ENCODE peak calls at places on chromosomes 3 and 15, in seven cellular contexts. T is fibroblast of villous mesenchyme, X is prostate gland, F is AG04450, U is neural progenitor cell, N is cardiac fibroblast, B is right lobe of liver. Z is an unnamed sample.
A peak's percentile ranks its signal among the peaks of the same experiment; 100 is the strongest.

GRCh38 chr3:71564361-71564760 is 19.2 kb downstream of the FOXP1 start:
- DNase-seq in T (no peak), X (no peak), U (no peak), B (no peak), N (no peak), F (no peak), Z (no peak)

GRCh38 chr15:58062175-58062574 is 3.3 kb downstream of the ALDH1A2 start:
- DNase-seq in T (no peak), N (peak; percentile 17), X (no peak), F (no peak), B (no peak), U (no peak), Z (no peak)

GRCh38 chr3:68207327-68207726 is 552.9 kb upstream of the SUCLG2 start:
- DNase-seq in B (no peak), T (no peak), N (no peak), U (no peak), X (no peak), F (no peak), Z (no peak)

GRCh38 chr3:62211675-62212429 is 161.5 kb downstream of the FEZF2 start:
- DNase-seq in N (no peak), F (no peak), T (no peak), B (no peak), X (peak; percentile 7), U (no peak), Z (peak; percentile 10)

GRCh38 chr15:57541805-57542504 is 49.7 kb upstream of the MYZAP start:
- DNase-seq in N (peak; percentile 87), F (peak; percentile 52), X (peak; percentile 74), U (peak; percentile 70), B (peak; percentile 54), T (peak; percentile 79), Z (peak; percentile 60)

GRCh38 chr3:117964814-117965213 is 1069.8 kb downstream of the IGSF11 start:
- DNase-seq in F (no peak), X (no peak), B (no peak), U (no peak), T (no peak), N (no peak), Z (no peak)

GRCh38 chr15:89903015-89903857 is 9.4 kb upstream of the AP3S2 start:
- DNase-seq in X (no peak), T (no peak), B (no peak), U (no peak), F (no peak), N (no peak), Z (no peak)

GRCh38 chr3:33826688-33827087 is 28.3 kb downstream of the PDCD6IP start:
- DNase-seq in F (peak; percentile 11), N (peak; percentile 72), X (no peak), U (no peak), T (peak; percentile 54), B (no peak), Z (peak; percentile 65)

GRCh38 chr15:33137101-33137500 is 57.4 kb downstream of the FMN1 start:
- DNase-seq in F (no peak), B (no peak), U (no peak), T (no peak), X (no peak), N (no peak), Z (no peak)

GRCh38 chr3:40302784-40303183 is 6.7 kb upstream of the EIF1B start:
- DNase-seq in N (peak; percentile 22), U (no peak), X (no peak), B (no peak), F (no peak), T (no peak), Z (no peak)

GRCh38 chr15:22893081-22893480 is 54.6 kb downstream of the NIPA2 start:
- DNase-seq in B (no peak), T (no peak), F (no peak), N (no peak), U (no peak), X (no peak), Z (no peak)

GRCh38 chr3:35602395-35602936 is 36.9 kb upstream of the ARPP21 start:
- DNase-seq in U (no peak), B (no peak), X (no peak), N (no peak), F (no peak), T (no peak), Z (no peak)

GRCh38 chr15:77507911-77508310 is 87.2 kb downstream of the HMG20A start:
- DNase-seq in N (peak; percentile 88), X (no peak), B (no peak), U (no peak), T (no peak), F (no peak), Z (peak; percentile 41)

GRCh38 chr3:56061227-56061626 is 407.0 kb downstream of the ERC2 start:
- DNase-seq in X (no peak), T (no peak), N (no peak), U (no peak), B (no peak), F (no peak), Z (no peak)

GRCh38 chr3:189727898-189728297 is 96.7 kb downstream of the TP63 start:
- DNase-seq in T (no peak), U (no peak), F (no peak), B (no peak), N (peak; percentile 55), X (no peak), Z (peak; percentile 38)

GRCh38 chr3:122681294-122682015 is 816 bp downstream of the PARP14 start:
- DNase-seq in X (no peak), F (no peak), U (no peak), T (peak; percentile 23), B (no peak), N (peak; percentile 12), Z (peak; percentile 6)

GRCh38 chr3:114998971-114999579 is 148.0 kb downstream of the ZBTB20 start:
- DNase-seq in X (no peak), F (no peak), B (no peak), U (no peak), T (no peak), N (no peak), Z (no peak)

GRCh38 chr3:78176869-78177268 is 1137.0 kb downstream of the ROBO2 start:
- DNase-seq in B (no peak), X (no peak), N (no peak), U (no peak), F (no peak), T (no peak), Z (no peak)

GRCh38 chr3:35965908-35966307 is 326.6 kb downstream of the ARPP21 start:
- DNase-seq in N (peak; percentile 65), B (no peak), F (peak; percentile 1), X (no peak), T (peak; percentile 37), U (peak; percentile 47), Z (peak; percentile 63)

GRCh38 chr3:4219227-4219568 is 84.0 kb upstream of the SETMAR start:
- DNase-seq in T (no peak), N (no peak), U (no peak), B (no peak), F (no peak), X (no peak), Z (no peak)

GRCh38 chr3:9915252-9916141 is 1.4 kb upstream of the IL17RC start:
- DNase-seq in N (peak; percentile 58), X (peak; percentile 51), U (peak; percentile 78), F (no peak), B (peak; percentile 76), T (peak; percentile 64), Z (peak; percentile 88)

GRCh38 chr3:9914011-9914410 is 2.9 kb upstream of the IL17RC start:
- DNase-seq in T (no peak), F (no peak), U (no peak), B (peak; percentile 56), N (no peak), X (peak; percentile 24), Z (no peak)

GRCh38 chr3:9916346-9916733 is 558 bp upstream of the IL17RC start:
- DNase-seq in X (no peak), F (no peak), T (peak; percentile 25), N (peak; percentile 91), U (peak; percentile 15), B (no peak), Z (peak; percentile 81)

GRCh38 chr3:9913601-9914000 is 3.3 kb upstream of the IL17RC start:
- DNase-seq in N (no peak), B (no peak), U (no peak), F (no peak), T (no peak), X (peak; percentile 73), Z (no peak)

GRCh38 chr3:9914559-9915251 is 2.2 kb upstream of the IL17RC start:
- DNase-seq in B (no peak), U (no peak), F (no peak), X (no peak), T (no peak), N (no peak), Z (no peak)
- H3K4me3 ChIP-seq in B (peak overlapping the region; percentile 51), U (peak overlapping the region; percentile 46), F (no peak overlapping the region), X (peak overlapping the region; percentile 41), T (peak overlapping the region; percentile 27), N (peak overlapping the region; percentile 56), Z (peak overlapping the region; percentile 52)

GRCh38 chr15:43370975-43371974 is at the start of the genes TUBGCP4 and ZSCAN29:
- DNase-seq in T (peak; percentile 74), U (peak; percentile 96), B (peak; percentile 85), F (peak; percentile 26), X (peak; percentile 65), N (peak; percentile 78), Z (peak; percentile 90)
- TF ChIP-seq CTCF in T (peak; percentile 36), U (peak; percentile 41), B (peak; percentile 36), F (peak; percentile 34), X (no peak), N (peak; percentile 45), Z (peak; percentile 18)

DNA sequence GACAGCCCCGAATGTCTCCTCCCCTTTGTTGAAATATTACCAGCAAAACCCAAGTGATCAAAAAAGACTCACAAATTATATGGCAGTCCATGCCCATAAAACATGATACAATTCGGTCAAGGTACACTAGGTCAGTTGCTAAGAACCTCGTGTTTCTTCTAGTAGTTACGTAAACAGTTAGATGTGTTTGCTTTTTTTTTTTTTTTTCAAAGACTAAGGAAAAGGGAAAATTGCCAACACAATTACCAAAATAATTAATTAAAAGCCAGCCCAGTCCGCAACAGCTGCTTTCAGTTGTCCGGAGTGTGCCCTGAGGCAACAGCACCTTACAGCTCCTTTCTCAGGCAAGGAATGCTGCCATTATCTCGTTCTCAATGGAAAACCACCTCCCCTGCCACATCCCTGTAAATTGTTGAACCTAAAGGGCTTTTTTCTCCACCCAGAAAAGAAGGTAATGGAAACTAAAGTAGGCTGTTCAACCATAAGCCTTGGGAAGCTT is 129.2 kb upstream of the TSC22D2 start:
- DNase-seq in X (no peak), N (no peak), U (peak; percentile 42), T (peak; percentile 47), F (no peak), B (no peak), Z (peak; percentile 30)
- H3K4me3 ChIP-seq in X (no peak overlapping the region), N (no peak overlapping the region), U (no peak overlapping the region), T (no peak overlapping the region), F (no peak overlapping the region), B (no peak overlapping the region), Z (no peak overlapping the region)

GRCh38 chr3:102178817-102179216 is 256.0 kb upstream of the ZPLD1 start:
- DNase-seq in U (no peak), N (peak; percentile 40), F (no peak), X (no peak), B (no peak), T (no peak), Z (no peak)

GRCh38 chr3:102174312-102174712 is 260.5 kb upstream of the ZPLD1 start:
- DNase-seq in B (no peak), T (peak; percentile 74), U (no peak), X (no peak), N (peak; percentile 89), F (peak; percentile 42), Z (peak; percentile 85)

GRCh38 chr3:102177075-102177755 is 257.6 kb upstream of the ZPLD1 start:
- DNase-seq in N (no peak), B (no peak), T (no peak), U (no peak), X (no peak), F (no peak), Z (no peak)

GRCh38 chr3:102176393-102176792 is 258.4 kb upstream of the ZPLD1 start:
- DNase-seq in B (no peak), N (no peak), U (no peak), T (no peak), F (no peak), X (no peak), Z (no peak)

GRCh38 chr3:102174832-102175374 is 259.9 kb upstream of the ZPLD1 start:
- DNase-seq in B (no peak), U (no peak), F (no peak), T (peak; percentile 30), N (no peak), X (no peak), Z (no peak)
- TF ChIP-seq CTCF in B (no peak), U (no peak), F (no peak), T (no peak), N (no peak), X (no peak), Z (no peak)

Z was measured in foreskin fibroblast.